ENCODE peak calls at places on chromosomes 13 and 19, in five cellular contexts. One of them, this sample, is unnamed.
A peak's percentile ranks its signal among the peaks of the same experiment; 100 is the strongest.

GRCh38 chr13:92187378-92187989 is 789.1 kb downstream of the GPC5 start:
- DNase-seq in GM12878: no peak
- DNase-seq in H1: no peak
- DNase-seq in HepG2: peak; percentile 24
- DNase-seq in K562: peak; percentile 19
- DNase-seq in this sample: peak; percentile 12

GRCh38 chr13:78772933-78773332 is 114.0 kb upstream of the OBI1 start:
- DNase-seq in GM12878: no peak
- DNase-seq in H1: no peak
- DNase-seq in K562: no peak
- DNase-seq in HepG2: no peak
- DNase-seq in this sample: no peak

GRCh38 chr19:55447421-55448174 is 4.5 kb upstream of the SHISA7 start:
- DNase-seq in H1: no peak
- DNase-seq in HepG2: no peak
- DNase-seq in K562: peak; percentile 52
- DNase-seq in GM12878: no peak
- DNase-seq in this sample: no peak

GRCh38 chr19:30344446-30345425 is 27.4 kb upstream of the ZNF536 start:
- DNase-seq in H1: no peak
- DNase-seq in GM12878: no peak
- DNase-seq in K562: no peak
- DNase-seq in HepG2: no peak
- DNase-seq in this sample: no peak

GRCh38 chr13:57716295-57716694 is 84.8 kb downstream of the PCDH17 start:
- DNase-seq in K562: no peak
- DNase-seq in H1: no peak
- DNase-seq in GM12878: no peak
- DNase-seq in HepG2: peak; percentile 2
- DNase-seq in this sample: peak; percentile 32

GRCh38 chr19:38199340-38199739 is 24.7 kb downstream of the DPF1 start:
- DNase-seq in HepG2: no peak
- DNase-seq in K562: no peak
- DNase-seq in H1: no peak
- DNase-seq in GM12878: no peak
- DNase-seq in this sample: no peak

GRCh38 chr19:32896516-32897214 is 27.1 kb upstream of the SLC7A9 start:
- DNase-seq in HepG2: no peak
- DNase-seq in GM12878: no peak
- DNase-seq in K562: no peak
- DNase-seq in H1: no peak
- DNase-seq in this sample: no peak

GRCh38 chr13:113768018-113768905 is 9.2 kb downstream of the TMEM255B start:
- DNase-seq in GM12878: no peak
- DNase-seq in H1: no peak
- DNase-seq in K562: no peak
- DNase-seq in HepG2: no peak
- DNase-seq in this sample: no peak

GRCh38 chr13:67278230-67278629 is 48.1 kb upstream of the PCDH9 start:
- DNase-seq in K562: no peak
- DNase-seq in GM12878: no peak
- DNase-seq in H1: no peak
- DNase-seq in HepG2: no peak
- DNase-seq in this sample: no peak
- TF ChIP-seq ATF2 in K562: no peak
- TF ChIP-seq ATF2 in GM12878: no peak
- TF ChIP-seq ATF2 in H1: no peak
- TF ChIP-seq ATF2 in HepG2: no peak
- TF ChIP-seq ATF2 in this sample: no peak

GRCh38 chr13:43054803-43055802 is 31.7 kb downstream of the DNAJC15 start:
- DNase-seq in H1: no peak
- DNase-seq in HepG2: peak; percentile 75
- DNase-seq in GM12878: no peak
- DNase-seq in K562: no peak
- DNase-seq in this sample: peak; percentile 50
- TF ChIP-seq ATF2 in H1: no peak
- TF ChIP-seq ATF2 in HepG2: no peak
- TF ChIP-seq ATF2 in GM12878: no peak
- TF ChIP-seq ATF2 in K562: no peak
- TF ChIP-seq ATF2 in this sample: no peak

DNA sequence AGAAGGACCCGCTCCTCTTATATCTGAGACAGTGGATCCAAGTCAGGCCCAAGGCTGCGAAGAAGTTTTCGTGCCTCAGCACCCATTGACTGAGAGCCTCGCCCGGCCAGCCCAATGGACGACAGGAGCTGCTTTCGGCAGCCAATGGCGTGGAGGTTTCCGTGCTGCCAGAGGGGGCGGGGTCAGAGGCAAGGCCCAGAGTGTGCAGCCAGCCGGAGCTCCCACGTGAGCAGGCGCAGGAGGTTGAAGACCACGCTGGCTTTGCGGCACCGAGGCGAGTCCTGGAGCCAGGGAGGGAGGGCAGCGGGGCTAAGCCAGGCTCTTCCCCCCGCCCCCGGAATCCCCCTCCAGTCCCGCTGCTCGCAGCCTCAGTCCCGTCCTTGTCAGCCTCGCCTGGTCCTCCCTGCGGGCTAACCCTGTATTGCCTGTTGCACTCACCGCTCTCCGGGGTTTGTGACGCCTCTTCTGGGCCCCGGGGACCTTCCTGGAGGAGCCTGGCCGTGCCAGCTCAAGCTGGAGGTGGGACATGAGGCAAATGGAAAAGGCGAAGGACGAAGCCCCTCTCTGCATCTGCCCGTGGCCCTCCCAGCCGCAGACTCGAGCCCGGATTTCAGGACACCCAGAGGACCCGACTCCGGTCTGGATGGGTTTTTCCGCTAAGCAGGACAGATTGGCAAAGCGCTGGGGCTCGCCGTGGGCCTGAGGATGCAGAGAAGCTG is 1.5 kb downstream of the IFNL4 start:
- DNase-seq in GM12878: no peak
- DNase-seq in HepG2: no peak
- DNase-seq in K562: no peak
- DNase-seq in H1: no peak
- DNase-seq in this sample: peak; percentile 80
- TF ChIP-seq ATF2 in GM12878: no peak
- TF ChIP-seq ATF2 in HepG2: no peak
- TF ChIP-seq ATF2 in K562: no peak
- TF ChIP-seq ATF2 in H1: no peak
- TF ChIP-seq ATF2 in this sample: no peak

GRCh38 chr19:48982280-48982679 is 10.8 kb downstream of the GYS1 start:
- DNase-seq in H1: no peak
- DNase-seq in GM12878: no peak
- DNase-seq in K562: no peak
- DNase-seq in HepG2: no peak
- DNase-seq in this sample: no peak
- TF ChIP-seq ATF2 in H1: no peak
- TF ChIP-seq ATF2 in GM12878: no peak
- TF ChIP-seq ATF2 in K562: no peak
- TF ChIP-seq ATF2 in HepG2: no peak
- TF ChIP-seq ATF2 in this sample: no peak

GRCh38 chr19:3515891-3516422 is 9.8 kb downstream of the FZR1 start:
- DNase-seq in HepG2: no peak
- DNase-seq in K562: no peak
- DNase-seq in H1: no peak
- DNase-seq in GM12878: no peak
- DNase-seq in this sample: no peak
- TF ChIP-seq ATF2 in HepG2: no peak
- TF ChIP-seq ATF2 in K562: no peak
- TF ChIP-seq ATF2 in H1: no peak
- TF ChIP-seq ATF2 in GM12878: no peak
- TF ChIP-seq ATF2 in this sample: no peak

This sample was measured in WTC11.